ENCODE peak calls at places on chromosomes 7 and 10, in nine cellular contexts. One of them, this sample, is unnamed.
A peak's percentile ranks its signal among the peaks of the same experiment; 100 is the strongest.

GRCh38 chr10:22386396-22386928 is 41.2 kb downstream of the SPAG6 start:
- DNase-seq in AG09309: no peak
- DNase-seq in neural progenitor cell: no peak
- DNase-seq in lower lobe of right lung: no peak
- DNase-seq in esophagus muscularis mucosa: no peak
- DNase-seq in SK-N-DZ: peak; percentile 22
- DNase-seq in fibroblast of pulmonary artery: no peak
- DNase-seq in HFFc6: no peak
- DNase-seq in ecto neural progenitor cell: no peak
- DNase-seq in this sample: no peak

GRCh38 chr10:86497621-86498020 is 24.0 kb downstream of the WAPL start:
- DNase-seq in AG09309: no peak
- DNase-seq in neural progenitor cell: no peak
- DNase-seq in lower lobe of right lung: no peak
- DNase-seq in esophagus muscularis mucosa: no peak
- DNase-seq in SK-N-DZ: no peak
- DNase-seq in fibroblast of pulmonary artery: no peak
- DNase-seq in HFFc6: no peak
- DNase-seq in ecto neural progenitor cell: no peak
- DNase-seq in this sample: no peak

GRCh38 chr7:128710391-128710930 is 28.7 kb upstream of the CALU start:
- DNase-seq in AG09309: no peak
- DNase-seq in neural progenitor cell: no peak
- DNase-seq in lower lobe of right lung: no peak
- DNase-seq in esophagus muscularis mucosa: no peak
- DNase-seq in SK-N-DZ: no peak
- DNase-seq in fibroblast of pulmonary artery: peak; percentile 51
- DNase-seq in HFFc6: no peak
- DNase-seq in ecto neural progenitor cell: no peak
- DNase-seq in this sample: no peak

GRCh38 chr10:14543904-14544210 is 213.1 kb upstream of the FRMD4A start:
- DNase-seq in AG09309: no peak
- DNase-seq in neural progenitor cell: no peak
- DNase-seq in lower lobe of right lung: no peak
- DNase-seq in esophagus muscularis mucosa: no peak
- DNase-seq in SK-N-DZ: no peak
- DNase-seq in fibroblast of pulmonary artery: no peak
- DNase-seq in HFFc6: no peak
- DNase-seq in ecto neural progenitor cell: no peak
- DNase-seq in this sample: no peak

GRCh38 chr10:28883741-28884443 is 206.6 kb downstream of the BAMBI start:
- DNase-seq in AG09309: no peak
- DNase-seq in neural progenitor cell: no peak
- DNase-seq in lower lobe of right lung: no peak
- DNase-seq in esophagus muscularis mucosa: no peak
- DNase-seq in SK-N-DZ: no peak
- DNase-seq in fibroblast of pulmonary artery: no peak
- DNase-seq in HFFc6: no peak
- DNase-seq in ecto neural progenitor cell: no peak
- DNase-seq in this sample: no peak

GRCh38 chr10:121596668-121597503 is 1.4 kb downstream of the FGFR2 start:
- DNase-seq in AG09309: no peak
- DNase-seq in neural progenitor cell: peak; percentile 91
- DNase-seq in lower lobe of right lung: no peak
- DNase-seq in esophagus muscularis mucosa: no peak
- DNase-seq in SK-N-DZ: peak; percentile 69
- DNase-seq in fibroblast of pulmonary artery: no peak
- DNase-seq in HFFc6: no peak
- DNase-seq in ecto neural progenitor cell: peak; percentile 65
- DNase-seq in this sample: peak; percentile 16

GRCh38 chr10:60069311-60069710 is 163.0 kb upstream of the CCDC6 start:
- DNase-seq in AG09309: no peak
- DNase-seq in neural progenitor cell: no peak
- DNase-seq in lower lobe of right lung: no peak
- DNase-seq in esophagus muscularis mucosa: no peak
- DNase-seq in SK-N-DZ: no peak
- DNase-seq in fibroblast of pulmonary artery: no peak
- DNase-seq in HFFc6: no peak
- DNase-seq in ecto neural progenitor cell: no peak
- DNase-seq in this sample: no peak

GRCh38 chr7:155692317-155692716 is 47.9 kb downstream of the RBM33 start:
- DNase-seq in AG09309: no peak
- DNase-seq in neural progenitor cell: no peak
- DNase-seq in lower lobe of right lung: no peak
- DNase-seq in esophagus muscularis mucosa: no peak
- DNase-seq in SK-N-DZ: no peak
- DNase-seq in fibroblast of pulmonary artery: no peak
- DNase-seq in HFFc6: no peak
- DNase-seq in ecto neural progenitor cell: no peak
- DNase-seq in this sample: no peak

GRCh38 chr7:84021292-84021898 is 173.2 kb downstream of the SEMA3A start:
- DNase-seq in AG09309: no peak
- DNase-seq in neural progenitor cell: no peak
- DNase-seq in lower lobe of right lung: no peak
- DNase-seq in esophagus muscularis mucosa: no peak
- DNase-seq in SK-N-DZ: no peak
- DNase-seq in fibroblast of pulmonary artery: peak; percentile 15
- DNase-seq in HFFc6: peak; percentile 14
- DNase-seq in ecto neural progenitor cell: no peak
- DNase-seq in this sample: no peak

GRCh38 chr10:64576497-64576896 is 1055.3 kb downstream of the REEP3 start:
- DNase-seq in AG09309: no peak
- DNase-seq in neural progenitor cell: no peak
- DNase-seq in lower lobe of right lung: no peak
- DNase-seq in esophagus muscularis mucosa: no peak
- DNase-seq in SK-N-DZ: no peak
- DNase-seq in fibroblast of pulmonary artery: no peak
- DNase-seq in HFFc6: no peak
- DNase-seq in ecto neural progenitor cell: no peak
- DNase-seq in this sample: no peak

GRCh38 chr7:130998993-130999602 is 265.1 kb upstream of the KLF14 start:
- DNase-seq in AG09309: no peak
- DNase-seq in neural progenitor cell: no peak
- DNase-seq in lower lobe of right lung: no peak
- DNase-seq in esophagus muscularis mucosa: peak; percentile 21
- DNase-seq in SK-N-DZ: no peak
- DNase-seq in fibroblast of pulmonary artery: peak; percentile 39
- DNase-seq in HFFc6: peak; percentile 33
- DNase-seq in ecto neural progenitor cell: no peak
- DNase-seq in this sample: no peak

GRCh38 chr10:93412801-93413200 is 69.3 kb downstream of the MYOF start:
- DNase-seq in AG09309: no peak
- DNase-seq in neural progenitor cell: no peak
- DNase-seq in lower lobe of right lung: no peak
- DNase-seq in esophagus muscularis mucosa: no peak
- DNase-seq in SK-N-DZ: no peak
- DNase-seq in fibroblast of pulmonary artery: no peak
- DNase-seq in HFFc6: no peak
- DNase-seq in ecto neural progenitor cell: no peak
- DNase-seq in this sample: no peak

GRCh38 chr10:121310151-121310711 is 288.0 kb downstream of the FGFR2 start:
- DNase-seq in AG09309: no peak
- DNase-seq in neural progenitor cell: peak; percentile 91
- DNase-seq in lower lobe of right lung: no peak
- DNase-seq in esophagus muscularis mucosa: peak; percentile 72
- DNase-seq in SK-N-DZ: peak; percentile 44
- DNase-seq in fibroblast of pulmonary artery: no peak
- DNase-seq in HFFc6: no peak
- DNase-seq in ecto neural progenitor cell: peak; percentile 58
- DNase-seq in this sample: peak; percentile 72

GRCh38 chr7:155799514-155799913 is 12.7 kb downstream of the SHH start:
- DNase-seq in AG09309: no peak
- DNase-seq in neural progenitor cell: no peak
- DNase-seq in lower lobe of right lung: peak; percentile 37
- DNase-seq in esophagus muscularis mucosa: no peak
- DNase-seq in SK-N-DZ: no peak
- DNase-seq in fibroblast of pulmonary artery: peak; percentile 76
- DNase-seq in HFFc6: no peak
- DNase-seq in ecto neural progenitor cell: no peak
- DNase-seq in this sample: no peak

GRCh38 chr7:43501881-43502280 is 81.0 kb upstream of the STK17A start:
- DNase-seq in AG09309: no peak
- DNase-seq in neural progenitor cell: no peak
- DNase-seq in lower lobe of right lung: no peak
- DNase-seq in esophagus muscularis mucosa: no peak
- DNase-seq in SK-N-DZ: no peak
- DNase-seq in fibroblast of pulmonary artery: peak; percentile 64
- DNase-seq in HFFc6: peak; percentile 59
- DNase-seq in ecto neural progenitor cell: no peak
- DNase-seq in this sample: peak; percentile 64

GRCh38 chr7:80184693-80185092 is 50.1 kb downstream of the GNAI1 start:
- DNase-seq in AG09309: no peak
- DNase-seq in neural progenitor cell: no peak
- DNase-seq in lower lobe of right lung: no peak
- DNase-seq in esophagus muscularis mucosa: no peak
- DNase-seq in SK-N-DZ: no peak
- DNase-seq in fibroblast of pulmonary artery: no peak
- DNase-seq in HFFc6: no peak
- DNase-seq in ecto neural progenitor cell: no peak
- DNase-seq in this sample: peak; percentile 82

GRCh38 chr10:1037098-1037497 is 11.4 kb upstream of the IDI2 start:
- DNase-seq in AG09309: no peak
- DNase-seq in neural progenitor cell: no peak
- DNase-seq in lower lobe of right lung: no peak
- DNase-seq in esophagus muscularis mucosa: no peak
- DNase-seq in SK-N-DZ: no peak
- DNase-seq in fibroblast of pulmonary artery: no peak
- DNase-seq in HFFc6: no peak
- DNase-seq in ecto neural progenitor cell: no peak
- DNase-seq in this sample: no peak

GRCh38 chr7:155798673-155799439 is 13.4 kb downstream of the SHH start:
- DNase-seq in AG09309: no peak
- DNase-seq in neural progenitor cell: no peak
- DNase-seq in lower lobe of right lung: no peak
- DNase-seq in esophagus muscularis mucosa: no peak
- DNase-seq in SK-N-DZ: no peak
- DNase-seq in fibroblast of pulmonary artery: no peak
- DNase-seq in HFFc6: no peak
- DNase-seq in ecto neural progenitor cell: no peak
- DNase-seq in this sample: no peak

GRCh38 chr7:20287317-20287716 is 43.4 kb upstream of the ITGB8 start:
- DNase-seq in AG09309: no peak
- DNase-seq in neural progenitor cell: no peak
- DNase-seq in lower lobe of right lung: no peak
- DNase-seq in esophagus muscularis mucosa: no peak
- DNase-seq in SK-N-DZ: no peak
- DNase-seq in fibroblast of pulmonary artery: no peak
- DNase-seq in HFFc6: no peak
- DNase-seq in ecto neural progenitor cell: no peak
- DNase-seq in this sample: no peak

GRCh38 chr7:107865956-107866775 is 24.8 kb upstream of the DLD start:
- DNase-seq in AG09309: no peak
- DNase-seq in neural progenitor cell: no peak
- DNase-seq in lower lobe of right lung: no peak
- DNase-seq in esophagus muscularis mucosa: no peak
- DNase-seq in SK-N-DZ: no peak
- DNase-seq in fibroblast of pulmonary artery: no peak
- DNase-seq in HFFc6: no peak
- DNase-seq in ecto neural progenitor cell: no peak
- DNase-seq in this sample: no peak

This sample was measured in RCC 7860.